ENCODE peak calls at places on chromosomes 12 and 14, in five cellular contexts. T, N, B, C and R are unnamed samples.

GRCh38 chr12:49345840-49346658 is 639 bp upstream of the DNAJC22 start:
- DNase-seq in C (no peak), N (peak; percentile 53), B (no peak), T (no peak), R (no peak)

GRCh38 chr12:46580445-46580844 is 207.9 kb upstream of the SLC38A2 start:
- DNase-seq in N (no peak), C (no peak), B (no peak), T (no peak), R (no peak)

GRCh38 chr12:124130717-124131670 is 158.0 kb downstream of the ZNF664 start:
- DNase-seq in T (no peak), C (no peak), N (peak; percentile 22), B (no peak), R (no peak)

GRCh38 chr12:31589582-31589895 is 1.4 kb downstream of the DENND5B start:
- DNase-seq in T (no peak), C (no peak), B (no peak), N (no peak), R (no peak)

GRCh38 chr14:45990252-45990651 is 661.3 kb downstream of the RPL10L start:
- DNase-seq in C (no peak), N (no peak), T (no peak), B (no peak), R (no peak)

GRCh38 chr12:29282452-29282851 is 98.5 kb downstream of the ERGIC2 start:
- DNase-seq in T (no peak), N (no peak), B (no peak), C (no peak), R (no peak)

GRCh38 chr12:119593578-119594398 is at the start of gene TMEM233:
- DNase-seq in B (peak; percentile 77), T (no peak), C (no peak), N (no peak), R (no peak)

GRCh38 chr14:71725802-71726638 is 206.2 kb upstream of the RGS6 start:
- DNase-seq in N (no peak), C (no peak), B (no peak), T (no peak), R (no peak)

GRCh38 chr12:105912911-105913514 is 225.7 kb downstream of the NUAK1 start:
- DNase-seq in N (no peak), T (no peak), C (no peak), B (no peak), R (no peak)